ENCODE peak calls at places on chromosomes 4 and X, in six cellular contexts. B is mesendoderm, R is mesenchymal stem cell, O is H9, S is IMR-90, Y is H1. L is an unnamed sample.

GRCh38 chr4:169881769-169882168 is 124.0 kb upstream of the HPF1 start:
- DNase-seq in R (no peak), Y (no peak), B (no peak), S (no peak), O (no peak), L (no peak)

GRCh38 chrX:66635360-66635759 is 3.5 kb downstream of the EDA2R start:
- DNase-seq in R (peak), Y (no peak), B (peak), S (peak), O (no peak), L (no peak)

GRCh38 chr4:187929024-187929423 is 66.5 kb upstream of the ZFP42 start:
- DNase-seq in O (peak), Y (peak), R (no peak), S (no peak), B (peak), L (no peak)

GRCh38 chrX:70293621-70294020 is 3.7 kb downstream of the KIF4A start:
- DNase-seq in R (peak), S (peak), Y (no peak), B (no peak), O (no peak), L (no peak)

GRCh38 chrX:139560221-139560620 is 29.7 kb downstream of the F9 start:
- DNase-seq in S (peak), O (no peak), Y (no peak), B (peak), R (no peak), L (no peak)

GRCh38 chr4:64166365-64166764 is 242.9 kb downstream of the TECRL start:
- DNase-seq in R (no peak), O (no peak), B (no peak), S (no peak), Y (no peak), L (no peak)

GRCh38 chr4:6362896-6363295 is 93.2 kb downstream of the WFS1 start:
- DNase-seq in B (peak), R (peak), S (peak), O (peak), Y (no peak), L (peak)

GRCh38 chr4:130563185-130563890 is 1467.4 kb downstream of the C4orf33 start:
- DNase-seq in Y (peak), R (peak), O (peak), S (peak), B (peak), L (peak)

GRCh38 chr4:176339936-176340761 is 20.4 kb downstream of the SPCS3 start:
- DNase-seq in B (peak), R (no peak), Y (no peak), S (no peak), O (no peak), L (no peak)

GRCh38 chr4:8383451-8384160 is 56.9 kb downstream of the ACOX3 start:
- DNase-seq in B (no peak), O (no peak), R (peak), Y (no peak), S (peak), L (no peak)

GRCh38 chr4:187335339-187335738 is 611.7 kb upstream of the FAT1 start:
- DNase-seq in B (no peak), Y (no peak), R (no peak), S (no peak), O (no peak), L (no peak)

GRCh38 chr4:155597933-155598451 is 68.7 kb upstream of the GUCY1A1 start:
- DNase-seq in R (no peak), O (no peak), S (peak), Y (no peak), B (no peak), L (no peak)

GRCh38 chr4:10371869-10372471 is 85.3 kb downstream of the ZNF518B start:
- DNase-seq in S (peak), B (peak), Y (no peak), R (no peak), O (peak), L (no peak)

GRCh38 chr4:111802191-111802590 is 343.1 kb upstream of the FAM241A start:
- DNase-seq in R (peak), B (no peak), S (no peak), Y (no peak), O (no peak), L (no peak)

GRCh38 chr4:37245391-37245954 is 930 bp downstream of the NWD2 start:
- DNase-seq in R (no peak), S (no peak), B (peak), Y (no peak), O (peak), L (peak)

GRCh38 chr4:125664091-125664767 is 349.5 kb downstream of the FAT4 start:
- DNase-seq in Y (no peak), B (peak), R (no peak), O (no peak), S (no peak), L (no peak)

GRCh38 chrX:8090906-8091305 is 80.2 kb downstream of the VCX2 start:
- DNase-seq in Y (no peak), R (no peak), S (no peak), O (no peak), B (no peak), L (no peak)

GRCh38 chr4:24278693-24279092 is 305.7 kb downstream of the DHX15 start:
- DNase-seq in B (no peak), R (peak), Y (no peak), O (no peak), S (peak), L (no peak)

GRCh38 chr4:144371479-144371878 is 231.0 kb upstream of the GYPA start:
- DNase-seq in S (no peak), R (no peak), O (no peak), Y (no peak), B (no peak), L (no peak)

GRCh38 chr4:81631958-81632439 is 160.3 kb upstream of the RASGEF1B start:
- DNase-seq in Y (no peak), B (peak), R (peak), S (peak), O (no peak), L (no peak)

GRCh38 chrX:129360175-129360574 is 163.1 kb downstream of the SMARCA1 start:
- DNase-seq in O (peak), S (peak), R (peak), Y (no peak), B (peak), L (peak)

GRCh38 chr4:88755454-88755853 is 57.8 kb upstream of the NAP1L5 start:
- DNase-seq in B (no peak), Y (no peak), R (no peak), S (no peak), O (no peak), L (no peak)

GRCh38 chrX:109709129-109709631 is 23.9 kb downstream of the ACSL4 start:
- DNase-seq in O (no peak), B (peak), S (peak), R (peak), Y (no peak), L (no peak)

GRCh38 chr4:57490520-57490919 is 380.3 kb upstream of the IGFBP7 start:
- DNase-seq in R (no peak), B (no peak), Y (no peak), O (no peak), S (no peak), L (no peak)

GRCh38 chrX:8504451-8504850 is 39.8 kb downstream of the VCX3B start:
- DNase-seq in R (peak), S (peak), Y (no peak), B (no peak), O (no peak), L (no peak)

GRCh38 chr4:153409924-153410501 is 56.1 kb upstream of the TMEM131L start:
- DNase-seq in O (no peak), S (peak), Y (no peak), R (no peak), B (no peak), L (peak)

GRCh38 chr4:85790582-85790981 is 315.6 kb downstream of the ARHGAP24 start:
- DNase-seq in Y (no peak), B (no peak), S (peak), O (no peak), R (peak), L (no peak)

GRCh38 chr4:91113130-91113706 is 986.0 kb downstream of the CCSER1 start:
- DNase-seq in B (peak), O (no peak), S (peak), Y (no peak), R (peak), L (peak)

GRCh38 chr4:1792832-1793495 is at the start of gene FGFR3:
- DNase-seq in S (no peak), B (peak), Y (peak), R (peak), O (peak), L (peak)

GRCh38 chrX:13293700-13294099 is 26.2 kb downstream of the ATXN3L start:
- DNase-seq in Y (no peak), B (no peak), O (no peak), S (no peak), R (no peak), L (no peak)
- H3K18ac ChIP-seq in Y (no peak), B (no peak), O (no peak), S (peak), R (no peak), L (no peak)

GRCh38 chrX:776061-776460 is 145.5 kb downstream of the SHOX start:
- DNase-seq in S (no peak), O (no peak), B (no peak), Y (no peak), R (no peak), L (no peak)

GRCh38 chrX:773292-774025 is 142.9 kb downstream of the SHOX start:
- DNase-seq in Y (no peak), R (no peak), B (no peak), O (no peak), S (no peak), L (no peak)

GRCh38 chrX:781216-782211 is 150.9 kb downstream of the SHOX start:
- DNase-seq in Y (no peak), R (no peak), O (no peak), B (no peak), S (no peak), L (no peak)

GRCh38 chrX:774536-774935 is 143.9 kb downstream of the SHOX start:
- DNase-seq in O (no peak), S (no peak), Y (no peak), R (no peak), B (no peak), L (no peak)

DNA sequence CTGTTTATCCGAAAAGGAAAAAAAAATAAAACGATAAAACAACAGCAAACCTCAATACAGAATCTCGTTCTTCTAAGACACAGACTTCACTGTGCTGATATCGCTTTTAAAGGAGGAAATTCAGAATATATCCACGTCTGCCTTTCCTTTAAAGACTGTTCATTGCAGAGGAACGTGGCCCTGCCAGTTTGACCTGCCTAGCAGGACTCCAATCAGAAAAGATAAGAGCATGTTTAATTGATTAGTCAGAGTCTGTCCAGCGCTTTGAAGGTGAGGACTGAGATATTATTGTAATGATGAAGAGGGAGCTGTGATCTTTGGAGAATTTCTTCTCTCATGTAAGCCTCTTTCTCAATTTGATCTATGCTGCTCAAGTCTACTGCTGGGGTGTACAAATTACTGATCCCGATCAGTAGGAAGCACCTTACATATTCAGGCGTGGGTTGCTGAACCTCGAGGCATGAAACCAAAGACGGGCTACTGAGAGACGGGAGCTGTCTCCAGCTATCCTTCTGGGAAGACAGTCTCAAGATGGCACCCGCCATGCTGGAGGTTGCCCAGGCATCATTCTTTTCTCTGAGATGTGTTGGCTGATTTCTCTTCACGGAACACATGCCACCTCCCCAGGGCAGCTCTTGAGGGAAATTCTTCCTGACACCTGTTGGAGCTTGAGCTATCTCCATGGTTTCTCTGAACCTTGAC is 146.1 kb downstream of the SHOX start:
- DNase-seq in S (no peak), Y (no peak), R (no peak), B (no peak), O (no peak), L (no peak)
- H3K18ac ChIP-seq in S (no peak), Y (no peak), R (no peak), B (no peak), O (no peak), L (no peak)

DNA sequence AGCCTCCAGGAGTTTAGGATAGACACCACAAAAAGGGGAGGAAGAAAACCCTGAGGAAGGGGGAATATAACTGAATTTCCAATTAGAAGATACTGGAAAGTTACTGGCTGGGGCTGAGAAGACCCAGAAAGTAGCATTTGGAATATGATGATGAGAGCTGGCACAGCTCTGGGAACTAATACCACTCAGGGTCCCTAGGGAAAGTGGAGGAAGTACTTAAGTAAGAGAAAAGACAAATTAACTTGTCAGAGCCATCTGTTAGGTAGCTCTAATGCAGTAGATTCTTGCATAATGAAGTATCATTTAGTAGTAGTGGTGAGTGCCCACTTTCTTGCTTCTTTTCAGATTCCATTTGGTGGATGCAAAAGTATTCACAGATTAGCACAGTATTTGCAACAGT is 90.8 kb upstream of the TSPAN5 start:
- DNase-seq in S (no peak), R (peak), B (no peak), Y (no peak), O (no peak), L (no peak)
- H3K18ac ChIP-seq in S (no peak), R (no peak), B (no peak), Y (no peak), O (no peak), L (no peak)

GRCh38 chrX:40580537-40581332 is at the start of gene ATP6AP2:
- DNase-seq in B (peak), R (peak), S (peak), O (peak), Y (peak), L (peak)
- H3K18ac ChIP-seq in B (no peak), R (peak), S (no peak), O (peak), Y (peak), L (no peak)

GRCh38 chrX:14528629-14529287 is 578 bp upstream of the GLRA2 start:
- DNase-seq in O (peak), S (peak), R (peak), B (peak), Y (peak), L (peak)

GRCh38 chrX:14533867-14534266 is 4.5 kb downstream of the GLRA2 start:
- DNase-seq in S (no peak), O (no peak), R (no peak), Y (no peak), B (no peak), L (no peak)

DNA sequence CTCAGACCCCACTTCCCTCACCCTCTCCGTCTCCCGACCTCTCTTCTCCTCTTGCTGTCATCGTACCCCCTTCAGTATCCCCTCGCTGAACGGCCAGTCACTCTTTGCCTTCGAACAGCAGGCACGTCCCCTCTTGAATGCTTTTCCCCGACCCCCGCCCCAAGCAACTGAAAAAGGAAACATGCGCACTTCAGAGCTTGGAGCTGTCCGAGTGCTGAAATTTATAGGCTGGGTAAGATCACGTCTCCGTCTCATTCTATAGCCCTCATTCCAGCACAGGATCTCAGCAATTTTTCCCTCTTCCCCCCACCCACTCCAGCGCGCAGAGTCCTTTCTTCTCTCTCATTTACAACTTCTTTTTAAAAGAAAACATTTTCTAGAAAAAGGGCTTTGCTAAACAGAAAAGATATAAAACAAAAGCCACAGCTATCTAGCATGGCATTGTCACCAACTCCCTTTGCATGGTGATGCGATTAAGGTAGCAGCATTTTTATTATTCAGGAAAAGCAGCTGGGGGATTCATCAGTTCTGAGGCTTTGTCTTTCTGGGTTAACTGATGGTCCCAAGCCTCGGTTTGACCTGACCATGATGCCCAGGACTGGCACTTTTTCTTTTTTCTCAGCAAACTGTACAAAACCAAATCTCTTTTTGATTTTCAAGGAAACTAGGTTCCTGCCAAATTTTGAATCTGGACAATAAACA is at the start of gene GLRA2:
- DNase-seq in O (peak), Y (no peak), B (peak), R (peak), S (peak), L (peak)
- H3K18ac ChIP-seq in O (no peak), Y (no peak), B (no peak), R (no peak), S (no peak), L (no peak)

DNA sequence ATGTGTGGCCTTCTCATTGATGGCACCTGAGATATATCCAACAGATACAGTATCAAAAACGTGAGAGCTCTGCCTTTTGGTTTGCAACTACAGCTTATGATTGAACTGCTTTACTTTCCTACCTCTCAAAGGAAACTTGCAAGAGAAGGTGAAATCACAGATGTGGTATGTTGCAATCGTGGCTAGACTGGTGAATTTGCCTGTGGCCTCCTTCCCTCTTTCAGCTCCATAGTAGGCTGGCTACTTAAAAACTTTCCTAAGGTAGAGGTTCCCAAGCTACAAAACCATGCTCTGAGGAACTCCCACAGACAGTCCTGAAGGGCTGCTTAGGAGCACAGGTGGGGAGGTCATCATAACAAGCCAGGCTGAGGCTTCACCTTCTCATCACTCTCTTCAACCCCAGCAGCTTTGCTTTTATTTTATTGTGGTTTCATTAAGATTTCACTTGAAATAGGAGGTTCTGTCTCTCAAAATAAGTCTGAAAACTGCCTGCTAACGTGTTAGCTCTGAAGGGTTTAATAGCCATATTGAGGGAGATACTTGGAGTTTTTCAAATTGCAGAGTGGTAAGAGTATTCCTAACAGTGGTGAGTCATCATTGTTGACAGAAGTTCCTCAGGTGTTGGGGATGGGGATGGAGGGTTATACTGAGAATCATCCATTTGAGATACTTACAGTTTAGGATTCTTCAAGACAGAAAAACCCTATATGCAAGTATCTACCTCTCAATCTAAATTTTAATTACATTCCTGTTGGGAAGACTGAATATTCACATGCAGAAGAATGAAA is 93.5 kb upstream of the UCP1 start:
- DNase-seq in Y (no peak), S (peak), B (peak), R (no peak), O (no peak), L (no peak)
- H3K18ac ChIP-seq in Y (no peak), S (peak), B (no peak), R (no peak), O (no peak), L (no peak)

GRCh38 chr4:154549894-154550790 is at the start of gene PLRG1:
- DNase-seq in O (peak), Y (peak), S (peak), B (peak), R (peak), L (peak)
- H3K18ac ChIP-seq in O (no peak), Y (no peak), S (peak), B (peak), R (peak), L (peak)

GRCh38 chr4:108360857-108361820 is 192.4 kb upstream of the LEF1 start:
- DNase-seq in R (peak), B (peak), Y (peak), O (peak), S (peak), L (no peak)

GRCh38 chr4:108359130-108359709 is 190.5 kb upstream of the LEF1 start:
- DNase-seq in Y (no peak), S (no peak), O (no peak), B (no peak), R (no peak), L (no peak)

GRCh38 chr4:108359936-108360681 is 191.4 kb upstream of the LEF1 start:
- DNase-seq in B (peak), S (no peak), Y (no peak), R (peak), O (no peak), L (no peak)

GRCh38 chr4:108365551-108365950 is 196.8 kb upstream of the LEF1 start:
- DNase-seq in R (no peak), S (no peak), B (no peak), Y (no peak), O (no peak), L (no peak)

DNA sequence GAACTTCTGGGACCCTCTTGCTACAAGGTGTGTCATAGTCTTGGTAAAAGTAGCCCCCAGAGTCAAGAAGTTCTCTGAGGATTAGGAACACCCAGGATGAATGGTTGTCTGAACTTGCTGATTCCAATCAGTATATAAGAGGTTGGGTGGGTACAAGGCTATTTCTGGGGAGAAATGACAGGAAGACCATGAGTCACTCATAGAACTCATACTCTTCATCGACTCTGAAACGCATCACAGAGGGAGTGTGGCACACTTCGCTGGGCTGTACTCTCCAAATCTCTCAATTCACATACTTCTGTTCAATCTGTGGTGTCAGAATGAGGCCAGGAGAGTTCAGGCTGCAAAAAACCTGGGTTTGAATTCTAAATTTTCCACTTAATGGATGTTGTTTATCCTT is 193.2 kb upstream of the LEF1 start:
- DNase-seq in B (no peak), O (no peak), Y (no peak), R (peak), S (no peak), L (no peak)
- H3K18ac ChIP-seq in B (peak), O (no peak), Y (no peak), R (peak), S (no peak), L (no peak)